ENCODE peak calls at places on chromosomes 2 and 18, in seven cellular contexts. One of them, this sample, is unnamed.

GRCh38 chr2:160033732-160034392 is 28.6 kb downstream of the PLA2R1 start:
- DNase-seq in hypothalamus: no peak
- DNase-seq in activated T-cell treated with anti-CD3 and anti-CD28 coated beads, Interleukin-2, amount 50 U/mL, for 24 hours: no peak
- DNase-seq in A549: no peak
- DNase-seq in HCT116: no peak
- DNase-seq in iPS DF 6.9: no peak
- DNase-seq in type B pancreatic cell: no peak
- DNase-seq in this sample: no peak

GRCh38 chr2:174340400-174341300 is 5.9 kb downstream of the SP9 start:
- DNase-seq in hypothalamus: no peak
- DNase-seq in activated T-cell treated with anti-CD3 and anti-CD28 coated beads, Interleukin-2, amount 50 U/mL, for 24 hours: peak
- DNase-seq in A549: no peak
- DNase-seq in HCT116: no peak
- DNase-seq in iPS DF 6.9: no peak
- DNase-seq in type B pancreatic cell: no peak
- DNase-seq in this sample: no peak

GRCh38 chr2:178928077-178928476 is 120.9 kb upstream of the TTN start:
- DNase-seq in hypothalamus: no peak
- DNase-seq in activated T-cell treated with anti-CD3 and anti-CD28 coated beads, Interleukin-2, amount 50 U/mL, for 24 hours: no peak
- DNase-seq in A549: no peak
- DNase-seq in HCT116: no peak
- DNase-seq in iPS DF 6.9: no peak
- DNase-seq in type B pancreatic cell: no peak
- DNase-seq in this sample: no peak

GRCh38 chr18:77308216-77308615 is 58.6 kb downstream of the GALR1 start:
- DNase-seq in hypothalamus: no peak
- DNase-seq in activated T-cell treated with anti-CD3 and anti-CD28 coated beads, Interleukin-2, amount 50 U/mL, for 24 hours: no peak
- DNase-seq in A549: no peak
- DNase-seq in HCT116: no peak
- DNase-seq in iPS DF 6.9: no peak
- DNase-seq in type B pancreatic cell: no peak
- DNase-seq in this sample: no peak

GRCh38 chr2:74632939-74633312 is 15.2 kb downstream of the M1AP start:
- DNase-seq in hypothalamus: no peak
- DNase-seq in activated T-cell treated with anti-CD3 and anti-CD28 coated beads, Interleukin-2, amount 50 U/mL, for 24 hours: no peak
- DNase-seq in A549: no peak
- DNase-seq in HCT116: no peak
- DNase-seq in iPS DF 6.9: no peak
- DNase-seq in type B pancreatic cell: no peak
- DNase-seq in this sample: no peak

GRCh38 chr2:182980115-182980514 is 58.1 kb downstream of the NCKAP1 start:
- DNase-seq in hypothalamus: no peak
- DNase-seq in activated T-cell treated with anti-CD3 and anti-CD28 coated beads, Interleukin-2, amount 50 U/mL, for 24 hours: no peak
- DNase-seq in A549: peak
- DNase-seq in HCT116: peak
- DNase-seq in iPS DF 6.9: no peak
- DNase-seq in type B pancreatic cell: no peak
- DNase-seq in this sample: peak

GRCh38 chr18:79791141-79791972 is 6.4 kb upstream of the KCNG2 start:
- DNase-seq in hypothalamus: no peak
- DNase-seq in activated T-cell treated with anti-CD3 and anti-CD28 coated beads, Interleukin-2, amount 50 U/mL, for 24 hours: no peak
- DNase-seq in A549: peak
- DNase-seq in HCT116: no peak
- DNase-seq in iPS DF 6.9: no peak
- DNase-seq in type B pancreatic cell: no peak
- DNase-seq in this sample: no peak

GRCh38 chr2:214019229-214019972 is 391.5 kb upstream of the VWC2L start:
- DNase-seq in hypothalamus: no peak
- DNase-seq in activated T-cell treated with anti-CD3 and anti-CD28 coated beads, Interleukin-2, amount 50 U/mL, for 24 hours: no peak
- DNase-seq in A549: peak
- DNase-seq in HCT116: peak
- DNase-seq in iPS DF 6.9: no peak
- DNase-seq in type B pancreatic cell: no peak
- DNase-seq in this sample: no peak

GRCh38 chr2:100262043-100262442 is 60.3 kb downstream of the LONRF2 start:
- DNase-seq in hypothalamus: no peak
- DNase-seq in activated T-cell treated with anti-CD3 and anti-CD28 coated beads, Interleukin-2, amount 50 U/mL, for 24 hours: no peak
- DNase-seq in A549: no peak
- DNase-seq in HCT116: no peak
- DNase-seq in iPS DF 6.9: no peak
- DNase-seq in type B pancreatic cell: no peak
- DNase-seq in this sample: no peak

GRCh38 chr2:101306410-101306809 is 2.1 kb downstream of the RNF149 start:
- DNase-seq in hypothalamus: no peak
- DNase-seq in activated T-cell treated with anti-CD3 and anti-CD28 coated beads, Interleukin-2, amount 50 U/mL, for 24 hours: peak
- DNase-seq in A549: no peak
- DNase-seq in HCT116: no peak
- DNase-seq in iPS DF 6.9: no peak
- DNase-seq in type B pancreatic cell: no peak
- DNase-seq in this sample: peak

GRCh38 chr18:12742453-12742852 is 39.6 kb downstream of the PSMG2 start:
- DNase-seq in hypothalamus: no peak
- DNase-seq in activated T-cell treated with anti-CD3 and anti-CD28 coated beads, Interleukin-2, amount 50 U/mL, for 24 hours: no peak
- DNase-seq in A549: peak
- DNase-seq in HCT116: no peak
- DNase-seq in iPS DF 6.9: no peak
- DNase-seq in type B pancreatic cell: no peak
- DNase-seq in this sample: no peak

GRCh38 chr2:156687715-156688114 is 251.5 kb downstream of the GPD2 start:
- DNase-seq in hypothalamus: no peak
- DNase-seq in activated T-cell treated with anti-CD3 and anti-CD28 coated beads, Interleukin-2, amount 50 U/mL, for 24 hours: no peak
- DNase-seq in A549: no peak
- DNase-seq in HCT116: no peak
- DNase-seq in iPS DF 6.9: no peak
- DNase-seq in type B pancreatic cell: no peak
- DNase-seq in this sample: no peak

GRCh38 chr2:48795065-48795464 is 39.5 kb upstream of the LHCGR start:
- DNase-seq in hypothalamus: no peak
- DNase-seq in activated T-cell treated with anti-CD3 and anti-CD28 coated beads, Interleukin-2, amount 50 U/mL, for 24 hours: no peak
- DNase-seq in A549: no peak
- DNase-seq in HCT116: no peak
- DNase-seq in iPS DF 6.9: no peak
- DNase-seq in type B pancreatic cell: no peak
- DNase-seq in this sample: no peak

GRCh38 chr2:98472132-98472650 is 27.5 kb downstream of the INPP4A start:
- DNase-seq in hypothalamus: no peak
- DNase-seq in activated T-cell treated with anti-CD3 and anti-CD28 coated beads, Interleukin-2, amount 50 U/mL, for 24 hours: peak
- DNase-seq in A549: no peak
- DNase-seq in HCT116: no peak
- DNase-seq in iPS DF 6.9: no peak
- DNase-seq in type B pancreatic cell: no peak
- DNase-seq in this sample: no peak

GRCh38 chr2:240956935-240957655 is 41.3 kb upstream of the SNED1 start:
- DNase-seq in hypothalamus: no peak
- DNase-seq in activated T-cell treated with anti-CD3 and anti-CD28 coated beads, Interleukin-2, amount 50 U/mL, for 24 hours: peak
- DNase-seq in A549: no peak
- DNase-seq in HCT116: no peak
- DNase-seq in iPS DF 6.9: no peak
- DNase-seq in type B pancreatic cell: no peak
- DNase-seq in this sample: no peak

GRCh38 chr2:119106301-119106897 is 52.2 kb downstream of the C1QL2 start:
- DNase-seq in hypothalamus: no peak
- DNase-seq in activated T-cell treated with anti-CD3 and anti-CD28 coated beads, Interleukin-2, amount 50 U/mL, for 24 hours: no peak
- DNase-seq in A549: no peak
- DNase-seq in HCT116: no peak
- DNase-seq in iPS DF 6.9: no peak
- DNase-seq in type B pancreatic cell: peak
- DNase-seq in this sample: peak

GRCh38 chr2:201273330-201273983 is 13.1 kb downstream of the CASP8 start:
- DNase-seq in hypothalamus: no peak
- DNase-seq in activated T-cell treated with anti-CD3 and anti-CD28 coated beads, Interleukin-2, amount 50 U/mL, for 24 hours: no peak
- DNase-seq in A549: no peak
- DNase-seq in HCT116: no peak
- DNase-seq in iPS DF 6.9: no peak
- DNase-seq in type B pancreatic cell: no peak
- DNase-seq in this sample: peak

GRCh38 chr18:75207298-75208054 is 1.5 kb downstream of the PTGR3 start:
- DNase-seq in hypothalamus: no peak
- DNase-seq in activated T-cell treated with anti-CD3 and anti-CD28 coated beads, Interleukin-2, amount 50 U/mL, for 24 hours: no peak
- DNase-seq in A549: no peak
- DNase-seq in HCT116: no peak
- DNase-seq in iPS DF 6.9: no peak
- DNase-seq in type B pancreatic cell: no peak
- DNase-seq in this sample: no peak

GRCh38 chr18:44732604-44733003 is 51.9 kb downstream of the SETBP1 start:
- DNase-seq in hypothalamus: no peak
- DNase-seq in activated T-cell treated with anti-CD3 and anti-CD28 coated beads, Interleukin-2, amount 50 U/mL, for 24 hours: no peak
- DNase-seq in A549: no peak
- DNase-seq in HCT116: no peak
- DNase-seq in iPS DF 6.9: no peak
- DNase-seq in type B pancreatic cell: no peak
- DNase-seq in this sample: no peak

GRCh38 chr2:143878131-143878530 is 641.8 kb downstream of the ZEB2 start:
- DNase-seq in hypothalamus: no peak
- DNase-seq in activated T-cell treated with anti-CD3 and anti-CD28 coated beads, Interleukin-2, amount 50 U/mL, for 24 hours: no peak
- DNase-seq in A549: no peak
- DNase-seq in HCT116: no peak
- DNase-seq in iPS DF 6.9: no peak
- DNase-seq in type B pancreatic cell: no peak
- DNase-seq in this sample: no peak

GRCh38 chr2:106566050-106566449 is 78.9 kb downstream of the CD8B2 start:
- DNase-seq in hypothalamus: no peak
- DNase-seq in activated T-cell treated with anti-CD3 and anti-CD28 coated beads, Interleukin-2, amount 50 U/mL, for 24 hours: peak
- DNase-seq in A549: peak
- DNase-seq in HCT116: no peak
- DNase-seq in iPS DF 6.9: no peak
- DNase-seq in type B pancreatic cell: no peak
- DNase-seq in this sample: peak

GRCh38 chr18:12911025-12911927 is 27.2 kb upstream of the PTPN2 start:
- DNase-seq in hypothalamus: no peak
- DNase-seq in activated T-cell treated with anti-CD3 and anti-CD28 coated beads, Interleukin-2, amount 50 U/mL, for 24 hours: peak
- DNase-seq in A549: no peak
- DNase-seq in HCT116: no peak
- DNase-seq in iPS DF 6.9: no peak
- DNase-seq in type B pancreatic cell: no peak
- DNase-seq in this sample: no peak

GRCh38 chr2:233072838-233073237 is 12.7 kb downstream of the INPP5D start:
- DNase-seq in hypothalamus: no peak
- DNase-seq in activated T-cell treated with anti-CD3 and anti-CD28 coated beads, Interleukin-2, amount 50 U/mL, for 24 hours: peak
- DNase-seq in A549: no peak
- DNase-seq in HCT116: no peak
- DNase-seq in iPS DF 6.9: no peak
- DNase-seq in type B pancreatic cell: no peak
- DNase-seq in this sample: no peak

GRCh38 chr2:236169151-236169721 is 1.1 kb upstream of the GBX2 start:
- DNase-seq in hypothalamus: no peak
- DNase-seq in activated T-cell treated with anti-CD3 and anti-CD28 coated beads, Interleukin-2, amount 50 U/mL, for 24 hours: no peak
- DNase-seq in A549: no peak
- DNase-seq in HCT116: no peak
- DNase-seq in iPS DF 6.9: no peak
- DNase-seq in type B pancreatic cell: no peak
- DNase-seq in this sample: no peak

GRCh38 chr2:199747427-199747826 is 103.6 kb downstream of the FTCDNL1 start:
- DNase-seq in hypothalamus: no peak
- DNase-seq in activated T-cell treated with anti-CD3 and anti-CD28 coated beads, Interleukin-2, amount 50 U/mL, for 24 hours: no peak
- DNase-seq in A549: no peak
- DNase-seq in HCT116: no peak
- DNase-seq in iPS DF 6.9: no peak
- DNase-seq in type B pancreatic cell: no peak
- DNase-seq in this sample: no peak

GRCh38 chr2:46844034-46844433 is 71.6 kb downstream of the MCFD2 start:
- DNase-seq in hypothalamus: no peak
- DNase-seq in activated T-cell treated with anti-CD3 and anti-CD28 coated beads, Interleukin-2, amount 50 U/mL, for 24 hours: no peak
- DNase-seq in A549: no peak
- DNase-seq in HCT116: no peak
- DNase-seq in iPS DF 6.9: no peak
- DNase-seq in type B pancreatic cell: no peak
- DNase-seq in this sample: no peak

GRCh38 chr2:144707927-144708326 is 188.0 kb upstream of the ZEB2 start:
- DNase-seq in hypothalamus: no peak
- DNase-seq in activated T-cell treated with anti-CD3 and anti-CD28 coated beads, Interleukin-2, amount 50 U/mL, for 24 hours: no peak
- DNase-seq in A549: no peak
- DNase-seq in HCT116: no peak
- DNase-seq in iPS DF 6.9: no peak
- DNase-seq in type B pancreatic cell: no peak
- DNase-seq in this sample: no peak

GRCh38 chr18:56089607-56090258 is 501.7 kb upstream of the TCF4 start:
- DNase-seq in hypothalamus: no peak
- DNase-seq in activated T-cell treated with anti-CD3 and anti-CD28 coated beads, Interleukin-2, amount 50 U/mL, for 24 hours: no peak
- DNase-seq in A549: no peak
- DNase-seq in HCT116: no peak
- DNase-seq in iPS DF 6.9: no peak
- DNase-seq in type B pancreatic cell: no peak
- DNase-seq in this sample: no peak

GRCh38 chr18:2656237-2657042 is 914 bp downstream of the SMCHD1 start:
- DNase-seq in hypothalamus: no peak
- DNase-seq in activated T-cell treated with anti-CD3 and anti-CD28 coated beads, Interleukin-2, amount 50 U/mL, for 24 hours: peak
- DNase-seq in A549: no peak
- DNase-seq in HCT116: no peak
- DNase-seq in iPS DF 6.9: no peak
- DNase-seq in type B pancreatic cell: no peak
- DNase-seq in this sample: peak

GRCh38 chr2:95342556-95343320 is 45.6 kb downstream of the KCNIP3 start:
- DNase-seq in hypothalamus: no peak
- DNase-seq in activated T-cell treated with anti-CD3 and anti-CD28 coated beads, Interleukin-2, amount 50 U/mL, for 24 hours: no peak
- DNase-seq in A549: no peak
- DNase-seq in HCT116: no peak
- DNase-seq in iPS DF 6.9: no peak
- DNase-seq in type B pancreatic cell: no peak
- DNase-seq in this sample: no peak

GRCh38 chr2:134276381-134277172 is 22.7 kb downstream of the MGAT5 start:
- DNase-seq in hypothalamus: no peak
- DNase-seq in activated T-cell treated with anti-CD3 and anti-CD28 coated beads, Interleukin-2, amount 50 U/mL, for 24 hours: no peak
- DNase-seq in A549: no peak
- DNase-seq in HCT116: no peak
- DNase-seq in iPS DF 6.9: no peak
- DNase-seq in type B pancreatic cell: no peak
- DNase-seq in this sample: no peak

This sample was measured in MM.1S.